ENCODE peak calls at places on chromosomes 13 and 19, in eight cellular contexts. One of them, this sample, is unnamed.
A peak's percentile ranks its signal among the peaks of the same experiment; 100 is the strongest.

GRCh38 chr13:104105418-104106355 is 1039.5 kb upstream of the SLC10A2 start:
- DNase-seq in tibial artery: no peak
- DNase-seq in CD8-positive, alpha-beta T cell: no peak
- DNase-seq in breast epithelium: no peak
- DNase-seq in BJ: peak; percentile 76
- DNase-seq in thoracic aorta: no peak
- DNase-seq in pancreas: peak; percentile 69
- DNase-seq in upper lobe of right lung: no peak
- DNase-seq in this sample: no peak

GRCh38 chr19:3125900-3126524 is 9.8 kb upstream of the GNA15 start:
- DNase-seq in tibial artery: peak; percentile 70
- DNase-seq in CD8-positive, alpha-beta T cell: peak; percentile 58
- DNase-seq in breast epithelium: no peak
- DNase-seq in BJ: no peak
- DNase-seq in thoracic aorta: no peak
- DNase-seq in pancreas: peak; percentile 74
- DNase-seq in upper lobe of right lung: peak; percentile 79
- DNase-seq in this sample: no peak

GRCh38 chr13:46202956-46203355 is 8.8 kb upstream of the LRRC63 start:
- DNase-seq in tibial artery: no peak
- DNase-seq in CD8-positive, alpha-beta T cell: no peak
- DNase-seq in breast epithelium: no peak
- DNase-seq in BJ: no peak
- DNase-seq in thoracic aorta: no peak
- DNase-seq in pancreas: no peak
- DNase-seq in upper lobe of right lung: no peak
- DNase-seq in this sample: no peak

GRCh38 chr13:32647926-32648325 is 61.7 kb downstream of the PDS5B start:
- DNase-seq in tibial artery: no peak
- DNase-seq in CD8-positive, alpha-beta T cell: no peak
- DNase-seq in breast epithelium: no peak
- DNase-seq in BJ: no peak
- DNase-seq in thoracic aorta: no peak
- DNase-seq in pancreas: no peak
- DNase-seq in upper lobe of right lung: no peak
- DNase-seq in this sample: no peak

GRCh38 chr19:28228854-28229253 is 984.1 kb downstream of the UQCRFS1 start:
- DNase-seq in tibial artery: no peak
- DNase-seq in CD8-positive, alpha-beta T cell: no peak
- DNase-seq in breast epithelium: no peak
- DNase-seq in BJ: no peak
- DNase-seq in thoracic aorta: no peak
- DNase-seq in pancreas: no peak
- DNase-seq in upper lobe of right lung: no peak
- DNase-seq in this sample: no peak

GRCh38 chr13:91242652-91243051 is 104.8 kb upstream of the MIR17HG start:
- DNase-seq in tibial artery: no peak
- DNase-seq in CD8-positive, alpha-beta T cell: no peak
- DNase-seq in breast epithelium: no peak
- DNase-seq in BJ: no peak
- DNase-seq in thoracic aorta: no peak
- DNase-seq in pancreas: no peak
- DNase-seq in upper lobe of right lung: no peak
- DNase-seq in this sample: peak; percentile 11

GRCh38 chr13:106815545-106815944 is 247.6 kb upstream of the ARGLU1 start:
- DNase-seq in tibial artery: no peak
- DNase-seq in CD8-positive, alpha-beta T cell: no peak
- DNase-seq in breast epithelium: no peak
- DNase-seq in BJ: no peak
- DNase-seq in thoracic aorta: no peak
- DNase-seq in pancreas: no peak
- DNase-seq in upper lobe of right lung: no peak
- DNase-seq in this sample: no peak

GRCh38 chr19:46218160-46218559 is 11.4 kb upstream of the IGFL1 start:
- DNase-seq in tibial artery: no peak
- DNase-seq in CD8-positive, alpha-beta T cell: no peak
- DNase-seq in breast epithelium: no peak
- DNase-seq in BJ: no peak
- DNase-seq in thoracic aorta: no peak
- DNase-seq in pancreas: no peak
- DNase-seq in upper lobe of right lung: no peak
- DNase-seq in this sample: no peak

GRCh38 chr19:7869910-7870511 is 4.2 kb downstream of the PRR36 start:
- DNase-seq in tibial artery: no peak
- DNase-seq in CD8-positive, alpha-beta T cell: no peak
- DNase-seq in breast epithelium: no peak
- DNase-seq in BJ: no peak
- DNase-seq in thoracic aorta: no peak
- DNase-seq in pancreas: peak; percentile 79
- DNase-seq in upper lobe of right lung: peak; percentile 79
- DNase-seq in this sample: no peak

GRCh38 chr19:7872306-7873204 is 1.6 kb downstream of the PRR36 start:
- DNase-seq in tibial artery: no peak
- DNase-seq in CD8-positive, alpha-beta T cell: no peak
- DNase-seq in breast epithelium: no peak
- DNase-seq in BJ: no peak
- DNase-seq in thoracic aorta: no peak
- DNase-seq in pancreas: no peak
- DNase-seq in upper lobe of right lung: no peak
- DNase-seq in this sample: no peak

GRCh38 chr19:7871280-7871529 is 3.0 kb downstream of the PRR36 start:
- DNase-seq in tibial artery: no peak
- DNase-seq in CD8-positive, alpha-beta T cell: no peak
- DNase-seq in breast epithelium: no peak
- DNase-seq in BJ: no peak
- DNase-seq in thoracic aorta: no peak
- DNase-seq in pancreas: no peak
- DNase-seq in upper lobe of right lung: no peak
- DNase-seq in this sample: no peak

GRCh38 chr19:7870571-7871279 is 3.5 kb downstream of the PRR36 start:
- DNase-seq in tibial artery: no peak
- DNase-seq in CD8-positive, alpha-beta T cell: no peak
- DNase-seq in breast epithelium: no peak
- DNase-seq in BJ: no peak
- DNase-seq in thoracic aorta: no peak
- DNase-seq in pancreas: peak; percentile 80
- DNase-seq in upper lobe of right lung: peak; percentile 80
- DNase-seq in this sample: no peak

DNA sequence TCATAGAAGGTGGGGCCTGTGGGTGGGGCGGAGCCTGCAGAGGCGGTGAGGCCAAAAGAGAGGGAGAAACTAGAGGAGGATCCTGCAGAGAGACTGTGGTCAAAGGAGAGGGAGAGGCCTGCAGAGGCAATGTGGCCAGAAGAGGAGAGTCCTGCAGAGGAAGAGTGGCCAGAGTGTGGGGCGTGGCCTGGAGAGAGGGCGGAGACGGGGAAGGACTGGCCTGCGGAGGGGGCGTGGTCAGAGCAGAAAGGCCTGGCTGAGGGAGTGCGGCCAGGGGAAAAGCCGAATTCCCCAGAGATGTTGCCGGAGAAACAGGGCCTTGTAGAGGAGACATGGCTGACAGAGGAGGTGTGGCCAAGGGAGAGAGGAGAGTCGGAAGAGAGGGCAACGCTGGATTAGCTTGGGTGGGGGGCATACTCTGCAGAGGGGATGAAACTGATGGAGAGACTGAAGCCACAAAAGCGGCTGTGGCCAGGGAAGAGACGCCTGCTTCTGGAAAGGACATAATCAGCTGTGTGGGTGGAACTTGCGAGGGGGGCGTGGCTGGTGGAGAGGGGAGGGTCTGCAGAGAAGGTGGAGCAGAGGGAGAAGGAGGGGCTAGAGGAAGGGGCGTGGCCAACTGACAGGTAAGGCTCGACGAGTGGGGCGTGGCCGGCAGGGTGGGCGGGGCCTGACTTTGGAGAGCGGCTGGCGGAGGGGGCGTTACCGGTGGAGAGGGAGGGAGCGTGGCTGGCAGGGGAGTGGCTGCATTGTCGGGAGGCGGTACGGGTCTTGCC is 2.5 kb downstream of the PRR36 start:
- DNase-seq in tibial artery: peak; percentile 91
- DNase-seq in CD8-positive, alpha-beta T cell: peak; percentile 43
- DNase-seq in breast epithelium: peak; percentile 93
- DNase-seq in BJ: peak; percentile 57
- DNase-seq in thoracic aorta: peak; percentile 29
- DNase-seq in pancreas: peak; percentile 96
- DNase-seq in upper lobe of right lung: peak; percentile 98
- DNase-seq in this sample: peak; percentile 74
- H3K4me3 ChIP-seq in tibial artery: peak overlapping the region; percentile 7
- H3K4me3 ChIP-seq in CD8-positive, alpha-beta T cell: peak overlapping the region; percentile 14
- H3K4me3 ChIP-seq in breast epithelium: peak overlapping the region; percentile 54
- H3K4me3 ChIP-seq in BJ: peak overlapping the region; percentile 32
- H3K4me3 ChIP-seq in thoracic aorta: peak overlapping the region; percentile 53
- H3K4me3 ChIP-seq in pancreas: no peak overlapping the region
- H3K4me3 ChIP-seq in upper lobe of right lung: no peak overlapping the region
- H3K4me3 ChIP-seq in this sample: peak overlapping the region; percentile 40

GRCh38 chr13:111897846-111898215 is 169.1 kb upstream of the SOX1 start:
- DNase-seq in tibial artery: no peak
- DNase-seq in CD8-positive, alpha-beta T cell: no peak
- DNase-seq in breast epithelium: no peak
- DNase-seq in BJ: no peak
- DNase-seq in thoracic aorta: no peak
- DNase-seq in pancreas: no peak
- DNase-seq in upper lobe of right lung: no peak
- DNase-seq in this sample: no peak

GRCh38 chr13:111897178-111897845 is 169.6 kb upstream of the SOX1 start:
- DNase-seq in tibial artery: peak; percentile 47
- DNase-seq in CD8-positive, alpha-beta T cell: no peak
- DNase-seq in breast epithelium: peak; percentile 34
- DNase-seq in BJ: no peak
- DNase-seq in thoracic aorta: no peak
- DNase-seq in pancreas: no peak
- DNase-seq in upper lobe of right lung: no peak
- DNase-seq in this sample: no peak

GRCh38 chr13:111893071-111893606 is 173.8 kb upstream of the SOX1 start:
- DNase-seq in tibial artery: no peak
- DNase-seq in CD8-positive, alpha-beta T cell: no peak
- DNase-seq in breast epithelium: peak; percentile 28
- DNase-seq in BJ: no peak
- DNase-seq in thoracic aorta: no peak
- DNase-seq in pancreas: no peak
- DNase-seq in upper lobe of right lung: no peak
- DNase-seq in this sample: no peak

GRCh38 chr13:111895896-111896821 is 170.8 kb upstream of the SOX1 start:
- DNase-seq in tibial artery: peak; percentile 48
- DNase-seq in CD8-positive, alpha-beta T cell: no peak
- DNase-seq in breast epithelium: peak; percentile 30
- DNase-seq in BJ: no peak
- DNase-seq in thoracic aorta: no peak
- DNase-seq in pancreas: no peak
- DNase-seq in upper lobe of right lung: no peak
- DNase-seq in this sample: no peak

DNA sequence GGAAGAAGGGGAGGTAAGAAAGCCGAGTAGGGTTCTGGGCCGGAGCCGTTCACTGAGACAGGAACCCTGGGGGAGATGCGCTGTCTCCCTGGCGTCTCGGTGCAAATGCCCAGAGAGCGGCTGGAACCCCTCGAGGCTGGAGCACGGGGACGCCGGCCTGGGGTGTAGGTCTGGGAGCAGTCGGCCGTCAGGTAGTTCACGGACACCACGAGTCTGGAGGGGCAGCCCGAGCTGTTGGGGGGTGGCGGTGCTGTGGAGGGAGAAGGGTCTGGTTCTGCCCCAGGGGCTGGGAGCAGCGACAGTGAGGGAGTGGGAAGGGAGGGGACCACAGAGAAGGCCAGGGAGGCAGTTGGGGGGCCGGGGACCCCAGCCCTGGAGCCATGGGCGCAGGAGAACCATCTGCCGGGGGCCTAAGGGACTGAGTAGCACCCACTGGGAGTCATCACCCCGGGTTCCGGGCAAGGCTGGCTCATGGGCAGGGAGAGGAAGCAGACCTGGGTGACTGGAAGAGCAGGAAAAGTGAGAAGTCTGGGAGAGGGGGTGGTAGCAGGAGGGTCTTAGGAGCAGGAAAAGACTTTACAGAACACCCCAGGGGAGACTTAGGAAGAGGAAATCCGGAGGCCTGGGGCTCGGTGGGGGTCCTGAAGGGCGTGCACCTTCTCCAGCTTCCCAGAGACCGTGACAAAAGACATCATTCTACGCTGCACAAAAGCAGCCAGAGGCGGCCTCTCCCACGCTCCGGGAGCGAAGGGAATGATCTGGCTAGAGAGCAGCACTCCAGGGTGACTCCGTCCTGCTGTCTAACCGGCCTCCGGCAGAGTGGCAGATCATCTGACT is 173.1 kb upstream of the SOX1 start:
- DNase-seq in tibial artery: peak; percentile 52
- DNase-seq in CD8-positive, alpha-beta T cell: no peak
- DNase-seq in breast epithelium: peak; percentile 34
- DNase-seq in BJ: no peak
- DNase-seq in thoracic aorta: no peak
- DNase-seq in pancreas: no peak
- DNase-seq in upper lobe of right lung: no peak
- DNase-seq in this sample: no peak
- H3K4me3 ChIP-seq in tibial artery: no peak overlapping the region
- H3K4me3 ChIP-seq in CD8-positive, alpha-beta T cell: no peak overlapping the region
- H3K4me3 ChIP-seq in breast epithelium: no peak overlapping the region
- H3K4me3 ChIP-seq in BJ: no peak overlapping the region
- H3K4me3 ChIP-seq in thoracic aorta: no peak overlapping the region
- H3K4me3 ChIP-seq in pancreas: no peak overlapping the region
- H3K4me3 ChIP-seq in upper lobe of right lung: no peak overlapping the region
- H3K4me3 ChIP-seq in this sample: no peak overlapping the region

DNA sequence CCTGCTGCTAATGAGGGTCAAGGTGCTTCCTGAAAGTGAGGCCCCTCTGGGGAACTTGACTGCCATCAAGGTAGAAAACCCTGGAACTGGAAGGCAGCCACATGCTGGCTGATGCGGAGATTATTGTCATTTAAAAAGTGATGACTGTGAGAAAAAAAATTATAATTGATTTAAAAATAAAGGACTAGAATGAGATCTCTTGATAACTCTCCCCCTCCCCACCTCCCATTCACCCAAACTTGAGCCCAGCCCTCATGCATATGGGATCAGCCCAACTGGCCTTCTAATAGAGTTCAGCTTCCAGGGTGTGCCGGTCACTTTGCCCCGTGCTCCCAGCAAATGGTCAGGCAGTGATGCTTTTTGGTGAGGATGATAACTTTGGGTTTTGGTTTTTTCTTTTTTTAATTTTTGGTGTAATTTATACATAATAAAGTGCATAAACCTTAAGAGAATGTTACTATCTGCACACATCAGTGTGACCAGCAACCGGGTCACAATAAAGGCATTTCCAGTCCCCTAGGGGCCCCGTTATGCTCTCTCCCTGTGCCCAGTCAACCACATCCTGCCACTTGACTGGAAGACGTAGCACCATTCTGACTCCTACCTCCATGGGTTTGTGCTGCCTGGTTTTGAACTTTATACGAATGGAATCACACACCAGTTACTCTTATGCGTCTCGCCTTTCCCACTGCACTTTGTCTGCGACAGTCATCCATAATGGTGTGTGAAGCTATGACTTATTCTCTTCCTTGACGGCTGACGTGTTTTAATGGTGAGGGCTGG is 187.9 kb downstream of the USP12 start:
- DNase-seq in tibial artery: peak; percentile 17
- DNase-seq in CD8-positive, alpha-beta T cell: no peak
- DNase-seq in breast epithelium: no peak
- DNase-seq in BJ: no peak
- DNase-seq in thoracic aorta: no peak
- DNase-seq in pancreas: no peak
- DNase-seq in upper lobe of right lung: no peak
- DNase-seq in this sample: no peak
- H3K4me3 ChIP-seq in tibial artery: no peak overlapping the region
- H3K4me3 ChIP-seq in CD8-positive, alpha-beta T cell: no peak overlapping the region
- H3K4me3 ChIP-seq in breast epithelium: no peak overlapping the region
- H3K4me3 ChIP-seq in BJ: no peak overlapping the region
- H3K4me3 ChIP-seq in thoracic aorta: peak overlapping the region; percentile 56
- H3K4me3 ChIP-seq in pancreas: no peak overlapping the region
- H3K4me3 ChIP-seq in upper lobe of right lung: no peak overlapping the region
- H3K4me3 ChIP-seq in this sample: no peak overlapping the region

GRCh38 chr13:35859981-35860380 is 271.2 kb downstream of the DCLK1 start:
- DNase-seq in tibial artery: no peak
- DNase-seq in CD8-positive, alpha-beta T cell: no peak
- DNase-seq in breast epithelium: no peak
- DNase-seq in BJ: no peak
- DNase-seq in thoracic aorta: no peak
- DNase-seq in pancreas: no peak
- DNase-seq in upper lobe of right lung: no peak
- DNase-seq in this sample: no peak

GRCh38 chr13:35860661-35861060 is 270.5 kb downstream of the DCLK1 start:
- DNase-seq in tibial artery: no peak
- DNase-seq in CD8-positive, alpha-beta T cell: no peak
- DNase-seq in breast epithelium: no peak
- DNase-seq in BJ: no peak
- DNase-seq in thoracic aorta: no peak
- DNase-seq in pancreas: no peak
- DNase-seq in upper lobe of right lung: no peak
- DNase-seq in this sample: no peak

GRCh38 chr13:35866801-35867200 is 264.4 kb downstream of the DCLK1 start:
- DNase-seq in tibial artery: no peak
- DNase-seq in CD8-positive, alpha-beta T cell: no peak
- DNase-seq in breast epithelium: no peak
- DNase-seq in BJ: no peak
- DNase-seq in thoracic aorta: no peak
- DNase-seq in pancreas: no peak
- DNase-seq in upper lobe of right lung: no peak
- DNase-seq in this sample: no peak

GRCh38 chr13:35871561-35871960 is 259.6 kb downstream of the DCLK1 start:
- DNase-seq in tibial artery: no peak
- DNase-seq in CD8-positive, alpha-beta T cell: no peak
- DNase-seq in breast epithelium: no peak
- DNase-seq in BJ: no peak
- DNase-seq in thoracic aorta: no peak
- DNase-seq in pancreas: no peak
- DNase-seq in upper lobe of right lung: no peak
- DNase-seq in this sample: no peak

DNA sequence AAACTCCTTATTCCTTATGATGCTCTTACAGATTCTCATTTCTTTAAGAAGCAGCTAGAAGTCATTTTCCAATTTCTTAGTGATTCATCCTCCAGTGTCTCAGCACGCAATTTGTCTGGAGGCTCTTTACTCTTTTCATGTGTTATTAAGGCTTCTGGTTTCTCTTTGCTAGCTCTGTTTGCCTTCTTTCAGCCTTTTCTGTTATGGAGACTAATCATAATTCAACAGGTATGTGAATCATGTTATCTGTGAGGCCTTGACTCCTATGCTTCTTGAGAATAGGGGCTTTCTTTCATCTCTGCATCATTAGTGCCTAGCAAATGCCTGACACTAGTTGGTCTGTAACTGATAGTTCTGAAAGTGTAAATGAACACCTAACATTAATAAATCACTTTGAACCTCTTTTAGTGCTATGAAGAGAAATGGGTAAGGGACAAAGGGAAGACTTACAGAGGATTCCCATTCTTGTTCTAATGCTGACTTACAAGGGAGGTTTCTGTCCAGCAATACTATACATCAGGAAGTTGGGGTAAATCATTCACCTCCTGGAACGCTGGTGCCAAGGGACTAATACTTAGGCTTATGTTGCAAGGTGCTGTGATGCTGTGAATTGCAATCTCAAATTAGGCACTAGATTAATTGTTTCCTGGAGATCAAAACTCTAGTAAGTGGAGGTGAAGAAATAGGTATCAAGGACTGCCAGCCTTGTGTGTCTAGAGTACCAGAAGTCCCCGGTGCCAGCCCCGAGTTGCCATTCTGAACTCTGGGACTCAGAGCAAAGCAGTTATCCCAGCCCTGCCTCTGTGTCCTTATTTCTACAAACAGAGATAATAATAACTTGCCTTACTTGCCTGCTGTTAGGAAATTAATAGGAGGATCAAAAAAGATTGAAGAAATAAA is 265.6 kb downstream of the DCLK1 start:
- DNase-seq in tibial artery: no peak
- DNase-seq in CD8-positive, alpha-beta T cell: no peak
- DNase-seq in breast epithelium: no peak
- DNase-seq in BJ: no peak
- DNase-seq in thoracic aorta: no peak
- DNase-seq in pancreas: no peak
- DNase-seq in upper lobe of right lung: peak; percentile 72
- DNase-seq in this sample: no peak
- H3K4me3 ChIP-seq in tibial artery: no peak overlapping the region
- H3K4me3 ChIP-seq in CD8-positive, alpha-beta T cell: no peak overlapping the region
- H3K4me3 ChIP-seq in breast epithelium: no peak overlapping the region
- H3K4me3 ChIP-seq in BJ: no peak overlapping the region
- H3K4me3 ChIP-seq in thoracic aorta: no peak overlapping the region
- H3K4me3 ChIP-seq in pancreas: no peak overlapping the region
- H3K4me3 ChIP-seq in upper lobe of right lung: no peak overlapping the region
- H3K4me3 ChIP-seq in this sample: no peak overlapping the region

This sample was measured in skeletal muscle cell.